ENCODE peak calls at places on chromosomes 2 and 18, in ten cellular contexts. P is GM20000; U is tibial nerve; N is stimulated activated CD4-positive, alpha-beta T cell treated with anti-CD3 and anti-CD28 coated beads, Interleukin-12 subunit alpha, Interleukin-12 subunit beta, amount 100 ng/mL, for 24 hours; K is body of pancreas; O is lower lobe of right lung; Z is cardiac septum; M is endothelial cell; C is AG08395; V is GM13976. H is an unnamed sample.

GRCh38 chr18:3305354-3305762 is 43.4 kb downstream of the MYL12B start:
- DNase-seq in P (no peak), U (no peak), N (peak; percentile 17), K (no peak), O (no peak), Z (no peak), M (no peak), C (peak; percentile 94), V (no peak), H (peak; percentile 66)

GRCh38 chr2:191539068-191539467 is 138.9 kb upstream of the NABP1 start:
- DNase-seq in P (no peak), U (no peak), N (peak; percentile 31), K (no peak), O (no peak), Z (no peak), M (peak; percentile 47), C (peak; percentile 53), V (no peak), H (no peak)

GRCh38 chr2:181190711-181191110 is 210.3 kb downstream of the UBE2E3 start:
- DNase-seq in P (no peak), U (no peak), N (no peak), K (no peak), O (no peak), Z (no peak), M (no peak), C (peak; percentile 9), V (no peak), H (no peak)

GRCh38 chr2:110677080-110677479 is 783 bp downstream of the BUB1 start:
- DNase-seq in P (no peak), U (no peak), N (no peak), K (no peak), O (no peak), Z (no peak), M (no peak), C (no peak), V (no peak), H (no peak)

GRCh38 chr2:150705767-150706166 is 218.3 kb upstream of the RND3 start:
- DNase-seq in P (no peak), U (no peak), N (no peak), K (no peak), O (no peak), Z (no peak), M (no peak), C (no peak), V (no peak), H (no peak)

GRCh38 chr2:126890136-126890961 is 8.3 kb upstream of the TEX51 start:
- DNase-seq in P (no peak), U (no peak), N (no peak), K (peak; percentile 2), O (no peak), Z (peak; percentile 67), M (no peak), C (no peak), V (no peak), H (no peak)

GRCh38 chr2:149449017-149449416 is 118.6 kb downstream of the LYPD6 start:
- DNase-seq in P (no peak), U (no peak), N (no peak), K (no peak), O (no peak), Z (no peak), M (no peak), C (no peak), V (no peak), H (no peak)

GRCh38 chr2:47876912-47877311 is 29.4 kb downstream of the FBXO11 start:
- DNase-seq in P (no peak), U (no peak), N (no peak), K (no peak), O (no peak), Z (no peak), M (no peak), C (no peak), V (no peak), H (no peak)

GRCh38 chr2:100818606-100819364 is 1.2 kb upstream of the NPAS2 start:
- DNase-seq in P (no peak), U (peak; percentile 39), N (peak; percentile 11), K (peak; percentile 75), O (peak; percentile 71), Z (peak; percentile 84), M (peak; percentile 60), C (peak; percentile 67), V (peak; percentile 45), H (peak; percentile 62)

GRCh38 chr2:151819920-151820319 is 8.3 kb downstream of the ARL5A start:
- DNase-seq in P (no peak), U (no peak), N (no peak), K (no peak), O (no peak), Z (no peak), M (no peak), C (no peak), V (no peak), H (no peak)

GRCh38 chr2:233410191-233410760 is 56.0 kb downstream of the DGKD start:
- DNase-seq in P (no peak), U (no peak), N (no peak), K (peak; percentile 32), O (no peak), Z (no peak), M (no peak), C (no peak), V (no peak), H (no peak)

GRCh38 chr2:152320166-152320565 is 14.8 kb upstream of the FMNL2 start:
- DNase-seq in P (no peak), U (no peak), N (no peak), K (no peak), O (no peak), Z (no peak), M (no peak), C (no peak), V (no peak), H (no peak)

GRCh38 chr2:109300582-109300981 is 171.6 kb downstream of the SH3RF3 start:
- DNase-seq in P (no peak), U (no peak), N (no peak), K (no peak), O (no peak), Z (no peak), M (no peak), C (no peak), V (no peak), H (no peak)

GRCh38 chr2:238424313-238424700 is 2.4 kb upstream of the ASB1 start:
- DNase-seq in P (no peak), U (no peak), N (no peak), K (no peak), O (no peak), Z (no peak), M (no peak), C (peak; percentile 36), V (no peak), H (no peak)

GRCh38 chr2:104444392-104444791 is 409.5 kb upstream of the POU3F3 start:
- DNase-seq in P (no peak), U (no peak), N (no peak), K (no peak), O (no peak), Z (no peak), M (no peak), C (peak; percentile 5), V (no peak), H (no peak)

GRCh38 chr2:191051177-191051576 is 37.2 kb upstream of the STAT1 start:
- DNase-seq in P (no peak), U (no peak), N (no peak), K (no peak), O (no peak), Z (no peak), M (no peak), C (no peak), V (no peak), H (no peak)

GRCh38 chr2:121089005-121089510 is 195.9 kb downstream of the TFCP2L1 start:
- DNase-seq in P (no peak), U (no peak), N (no peak), K (no peak), O (no peak), Z (no peak), M (no peak), C (no peak), V (no peak), H (no peak)

GRCh38 chr2:233210843-233211600 is 40.5 kb upstream of the ATG16L1 start:
- DNase-seq in P (no peak), U (peak; percentile 75), N (no peak), K (peak; percentile 48), O (peak; percentile 86), Z (peak; percentile 83), M (no peak), C (peak; percentile 91), V (no peak), H (peak; percentile 74)

H was measured in prostate gland.